ENCODE peak calls at places on chromosomes 3 and 15, in seven cellular contexts. Z, O, S, N, P, K and Y are unnamed samples.

GRCh38 chr3:154745925-154746324 is 315.9 kb upstream of the GPR149 start:
- DNase-seq in Z (no peak), O (peak), S (no peak), N (no peak), P (no peak), K (no peak), Y (no peak)

GRCh38 chr3:49295489-49296058 is 18.5 kb upstream of the C3orf62 start:
- DNase-seq in Z (no peak), O (peak), S (no peak), N (peak), P (peak), K (peak), Y (no peak)

GRCh38 chr3:535566-536416 is 339.2 kb downstream of the CHL1 start:
- DNase-seq in Z (peak), O (no peak), S (peak), N (no peak), P (no peak), K (no peak), Y (no peak)

GRCh38 chr3:36597422-36597821 is 166.9 kb downstream of the DCLK3 start:
- DNase-seq in Z (no peak), O (peak), S (no peak), N (no peak), P (peak), K (no peak), Y (peak)

GRCh38 chr3:136994772-136995516 is 37.2 kb downstream of the IL20RB start:
- DNase-seq in Z (peak), O (peak), S (no peak), N (no peak), P (peak), K (peak), Y (peak)

GRCh38 chr3:175001091-175001490 is 142.0 kb downstream of the NAALADL2 start:
- DNase-seq in Z (no peak), O (no peak), S (no peak), N (no peak), P (no peak), K (no peak), Y (no peak)

GRCh38 chr3:14847613-14848541 is 29.1 kb downstream of the FGD5 start:
- DNase-seq in Z (no peak), O (no peak), S (peak), N (no peak), P (no peak), K (peak), Y (no peak)

GRCh38 chr15:77025471-77025901 is 30.6 kb downstream of the PSTPIP1 start:
- DNase-seq in Z (peak), O (no peak), S (peak), N (no peak), P (no peak), K (no peak), Y (no peak)

GRCh38 chr3:87792193-87792531 is 266.6 kb downstream of the CGGBP1 start:
- DNase-seq in Z (no peak), O (no peak), S (no peak), N (no peak), P (no peak), K (no peak), Y (no peak)

GRCh38 chr3:24437326-24437725 is 57.3 kb downstream of the THRB start:
- DNase-seq in Z (no peak), O (no peak), S (no peak), N (no peak), P (no peak), K (no peak), Y (no peak)

GRCh38 chr15:73593278-73594074 is 39.7 kb downstream of the NPTN start:
- DNase-seq in Z (peak), O (peak), S (no peak), N (no peak), P (no peak), K (peak), Y (no peak)

GRCh38 chr15:68312701-68313204 is 35.2 kb downstream of the FEM1B start:
- DNase-seq in Z (peak), O (no peak), S (peak), N (no peak), P (no peak), K (no peak), Y (no peak)

GRCh38 chr15:74840851-74841760 is 1.9 kb downstream of the ULK3 start:
- DNase-seq in Z (no peak), O (no peak), S (no peak), N (no peak), P (no peak), K (no peak), Y (no peak)

GRCh38 chr3:194928831-194929594 is 243.3 kb downstream of the FAM43A start:
- DNase-seq in Z (no peak), O (peak), S (peak), N (no peak), P (no peak), K (no peak), Y (no peak)

GRCh38 chr3:15467227-15468181 is 40.1 kb downstream of the EAF1 start:
- DNase-seq in Z (no peak), O (no peak), S (no peak), N (no peak), P (no peak), K (no peak), Y (no peak)

GRCh38 chr3:52108302-52109232 is 45.7 kb downstream of the POC1A start:
- DNase-seq in Z (no peak), O (no peak), S (peak), N (no peak), P (no peak), K (no peak), Y (no peak)

GRCh38 chr15:56460947-56461346 is 4.0 kb downstream of the MNS1 start:
- DNase-seq in Z (no peak), O (no peak), S (no peak), N (no peak), P (no peak), K (no peak), Y (no peak)

GRCh38 chr3:115019900-115020299 is 127.2 kb downstream of the ZBTB20 start:
- DNase-seq in Z (no peak), O (no peak), S (no peak), N (no peak), P (no peak), K (no peak), Y (no peak)

DNA sequence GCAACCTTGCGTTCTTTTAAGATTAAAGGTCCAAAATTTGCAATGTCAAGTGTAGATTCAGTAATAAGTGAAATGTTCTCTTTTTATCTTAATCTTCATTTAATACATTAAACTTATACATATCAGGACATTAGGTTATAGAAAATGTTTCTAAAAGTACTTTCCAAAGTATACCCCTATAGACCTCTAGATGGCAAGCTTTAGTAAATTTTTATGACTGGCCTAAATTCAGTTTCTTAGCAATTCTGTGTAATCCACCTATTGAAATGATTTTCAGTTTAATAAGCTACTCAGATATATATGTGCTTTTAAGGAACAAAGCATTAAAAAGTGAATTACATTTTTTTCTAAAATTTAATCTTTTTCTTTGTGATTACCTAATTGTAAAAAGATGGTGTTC is 342.2 kb downstream of the GBE1 start:
- DNase-seq in Z (no peak), O (peak), S (no peak), N (no peak), P (peak), K (peak), Y (no peak)
- TF ChIP-seq CTCF in Z (no peak), O (peak), S (peak), N (no peak), P (peak), K (peak), Y (peak)

GRCh38 chr3:124786491-124787241 is 56.4 kb downstream of the UMPS start:
- DNase-seq in Z (no peak), O (peak), S (no peak), N (no peak), P (peak), K (peak), Y (no peak)
- TF ChIP-seq CTCF in Z (peak), O (peak), S (peak), N (no peak), P (peak), K (no peak), Y (peak)

DNA sequence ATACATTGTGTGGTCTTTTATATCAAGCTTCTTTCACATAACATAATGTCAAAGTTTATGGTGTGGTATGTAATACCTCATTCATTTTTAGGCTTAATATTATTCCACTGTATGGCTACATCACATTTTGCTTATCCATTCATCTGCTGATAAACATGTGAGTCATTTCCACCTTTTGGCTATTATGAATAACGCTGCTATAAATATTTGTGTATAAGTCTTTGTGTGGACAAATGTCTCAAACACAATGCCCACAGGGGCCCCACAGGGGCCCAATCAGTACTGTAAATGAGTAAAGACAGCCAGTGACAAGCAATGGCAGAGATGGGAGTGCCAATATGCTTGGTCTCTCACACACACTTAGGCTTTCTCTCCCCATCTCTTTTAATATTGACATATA is 54.2 kb downstream of the PIK3R4 start:
- DNase-seq in Z (no peak), O (peak), S (no peak), N (no peak), P (no peak), K (peak), Y (no peak)
- TF ChIP-seq CTCF in Z (no peak), O (no peak), S (no peak), N (no peak), P (no peak), K (no peak), Y (no peak)

GRCh38 chr3:55488398-55489055 is 1.4 kb upstream of the WNT5A start:
- DNase-seq in Z (peak), O (peak), S (peak), N (no peak), P (peak), K (peak), Y (no peak)

GRCh38 chr3:55487376-55488241 is 503 bp upstream of the WNT5A start:
- DNase-seq in Z (peak), O (peak), S (peak), N (no peak), P (peak), K (peak), Y (no peak)

GRCh38 chr3:55486101-55486856 is 827 bp downstream of the WNT5A start:
- DNase-seq in Z (peak), O (peak), S (peak), N (no peak), P (peak), K (peak), Y (no peak)

GRCh38 chr3:55485208-55485791 is 1.8 kb downstream of the WNT5A start:
- DNase-seq in Z (peak), O (peak), S (peak), N (no peak), P (peak), K (peak), Y (no peak)

DNA sequence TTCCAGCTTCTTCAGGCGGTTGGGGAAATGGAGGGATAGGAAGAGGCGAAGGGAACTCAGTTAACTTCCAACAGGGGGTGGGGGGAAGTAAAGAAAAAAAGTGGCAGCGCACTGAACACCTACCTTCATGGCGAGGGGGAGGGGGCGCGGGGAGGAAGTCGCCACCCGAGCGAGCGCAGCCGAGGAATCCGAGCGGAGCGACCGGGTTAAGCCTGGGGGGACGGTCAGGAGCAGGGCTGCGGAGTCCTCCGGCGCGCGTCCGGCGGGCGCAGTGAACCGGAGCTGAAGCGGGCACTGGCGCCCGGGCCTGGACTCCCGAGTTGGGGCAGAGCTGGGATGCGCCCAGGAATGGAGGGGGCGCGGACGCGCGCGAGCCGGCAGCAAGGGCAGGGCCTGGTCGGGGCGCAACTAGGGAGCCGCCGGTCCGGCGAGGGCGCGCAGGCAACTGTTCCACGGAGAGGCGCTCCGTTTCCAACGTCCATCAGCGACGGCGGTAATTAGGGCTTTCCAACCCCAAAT is at the start of gene WNT5A:
- DNase-seq in Z (peak), O (peak), S (peak), N (no peak), P (no peak), K (peak), Y (no peak)
- TF ChIP-seq CTCF in Z (no peak), O (no peak), S (no peak), N (no peak), P (no peak), K (no peak), Y (no peak)

GRCh38 chr3:127042634-127043033 is 59.7 kb downstream of the PLXNA1 start:
- DNase-seq in Z (no peak), O (no peak), S (no peak), N (no peak), P (no peak), K (no peak), Y (no peak)
- TF ChIP-seq CTCF in Z (no peak), O (no peak), S (no peak), N (no peak), P (no peak), K (no peak), Y (no peak)